ENCODE peak calls at places on chromosomes 4 and X, in four cellular contexts. T is mucosa of descending colon, E is A549, V is mammary epithelial cell. Q is an unnamed sample. For H3K4me1, the result is how much of the 10 kb centered on the place peaks cover.

GRCh38 chrX:7215842-7216241 is 67.9 kb upstream of the PUDP start:
- DNase-seq in T (no peak), E (no peak), V (no peak), Q (no peak)

GRCh38 chrX:139851730-139852129 is 81.1 kb downstream of the ATP11C start:
- DNase-seq in T (no peak), E (no peak), V (no peak), Q (no peak)

GRCh38 chr4:53696956-53697685 is 105.8 kb upstream of the LNX1 start:
- DNase-seq in T (no peak), E (no peak), V (no peak), Q (no peak)

GRCh38 chr4:143251348-143251747 is 66.6 kb downstream of the USP38 start:
- DNase-seq in T (peak), E (no peak), V (peak), Q (no peak)

GRCh38 chr4:20684852-20685763 is 15.2 kb upstream of the PACRGL start:
- DNase-seq in T (no peak), E (peak), V (no peak), Q (no peak)

GRCh38 chr4:13647012-13647411 is 19.5 kb upstream of the BOD1L1 start:
- DNase-seq in T (no peak), E (no peak), V (no peak), Q (no peak)

GRCh38 chrX:71163010-71163409 is 18.4 kb downstream of the NLGN3 start:
- DNase-seq in T (no peak), E (no peak), V (no peak), Q (no peak)

GRCh38 chr4:88446124-88446523 is 10.8 kb upstream of the HERC5 start:
- DNase-seq in T (no peak), E (no peak), V (peak), Q (peak)

GRCh38 chr4:26076000-26076587 is 162.1 kb downstream of the SMIM20 start:
- DNase-seq in T (no peak), E (no peak), V (peak), Q (no peak)

GRCh38 chrX:81229208-81229607 is 27.3 kb downstream of the SH3BGRL start:
- DNase-seq in T (no peak), E (no peak), V (no peak), Q (no peak)

GRCh38 chr4:77586953-77587383 is 18.7 kb upstream of the CXCL13 start:
- DNase-seq in T (no peak), E (peak), V (peak), Q (peak)

GRCh38 chr4:96916731-96917130 is 1076.8 kb downstream of the PDHA2 start:
- DNase-seq in T (no peak), E (no peak), V (no peak), Q (no peak)

GRCh38 chrX:44022964-44023363 is 49.8 kb upstream of the NDP start:
- DNase-seq in T (no peak), E (no peak), V (no peak), Q (no peak)

GRCh38 chrX:37603938-37604409 is 32.5 kb downstream of the LANCL3 start:
- DNase-seq in T (no peak), E (no peak), V (peak), Q (no peak)

GRCh38 chrX:13468096-13468495 is 101.3 kb upstream of the EGFL6 start:
- DNase-seq in T (no peak), E (no peak), V (no peak), Q (no peak)

GRCh38 chr4:152077582-152077981 is 316.8 kb upstream of the GATB start:
- DNase-seq in T (no peak), E (no peak), V (no peak), Q (no peak)

GRCh38 chr4:152072886-152073285 is 312.1 kb upstream of the GATB start:
- DNase-seq in T (no peak), E (no peak), V (no peak), Q (no peak)

GRCh38 chr4:152073738-152074137 is 312.9 kb upstream of the GATB start:
- DNase-seq in T (no peak), E (no peak), V (peak), Q (peak)

GRCh38 chr4:152074573-152074972 is 313.8 kb upstream of the GATB start:
- DNase-seq in T (no peak), E (no peak), V (no peak), Q (no peak)

DNA sequence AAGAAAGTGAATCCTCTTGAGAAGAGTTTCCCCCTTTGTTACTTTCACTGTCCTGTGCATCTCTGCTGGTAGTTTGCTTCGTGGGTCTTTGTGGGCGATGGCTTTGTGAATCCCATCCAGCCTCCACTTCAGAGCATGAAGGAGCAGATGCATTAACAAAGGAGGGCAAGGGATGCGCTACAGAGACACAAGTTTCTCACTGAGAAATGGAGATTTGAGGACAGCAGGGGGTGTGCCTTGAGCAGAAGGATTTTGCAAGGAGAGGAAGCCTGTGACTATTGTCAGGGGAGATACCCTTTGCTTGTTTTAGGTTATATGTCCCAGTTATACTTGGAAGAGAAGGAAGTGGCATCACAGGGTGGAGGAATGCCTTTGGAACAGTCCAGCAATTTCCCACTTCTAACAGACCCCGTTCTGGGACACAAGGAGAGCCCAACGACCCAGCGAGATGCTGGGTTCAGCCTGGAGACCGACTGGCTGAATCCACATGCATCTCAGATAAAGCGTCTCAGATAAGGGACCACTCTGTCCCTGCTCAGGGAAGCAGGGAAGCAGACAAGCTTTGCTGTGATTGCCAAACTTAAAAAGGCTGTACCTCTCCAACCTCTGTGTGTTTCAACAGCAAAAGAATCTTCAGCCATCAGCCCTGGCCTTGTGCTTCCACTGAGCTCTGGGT is 314.6 kb upstream of the GATB start:
- DNase-seq in T (no peak), E (no peak), V (no peak), Q (no peak)
- H3K4me1 ChIP-seq in T (under half), E (under half), V (under half), Q (under half)

GRCh38 chr4:186823989-186824388 is 100.3 kb upstream of the FAT1 start:
- DNase-seq in T (no peak), E (no peak), V (no peak), Q (no peak)
- H3K4me1 ChIP-seq in T (under half), E (under half), V (under half), Q (under half)

DNA sequence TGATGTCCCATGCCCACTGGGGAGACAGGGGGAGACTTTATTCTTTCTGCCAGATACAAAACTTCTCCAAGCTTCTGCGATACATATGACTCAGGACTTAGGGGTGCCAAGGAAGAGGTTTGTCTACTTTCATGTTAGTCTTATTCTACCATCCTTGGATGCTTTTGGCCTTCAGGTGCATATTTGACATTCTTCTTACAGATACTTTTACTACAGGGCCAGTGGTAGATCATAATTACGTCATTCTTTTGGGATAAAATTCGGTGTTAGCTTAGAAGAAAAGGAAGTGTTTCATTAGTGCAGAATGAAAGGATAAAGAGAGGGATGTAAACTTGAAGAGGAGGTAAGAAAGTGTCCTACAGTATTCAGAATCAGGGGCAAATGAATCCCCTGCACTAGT is 245.2 kb downstream of the THOC2 start:
- DNase-seq in T (no peak), E (no peak), V (no peak), Q (no peak)
- H3K4me1 ChIP-seq in T (under half), E (under half), V (under half), Q (under half)

GRCh38 chr4:10102981-10103330 is 13.6 kb downstream of the WDR1 start:
- DNase-seq in T (no peak), E (no peak), V (no peak), Q (no peak)

GRCh38 chr4:10101559-10102192 is 14.9 kb downstream of the WDR1 start:
- DNase-seq in T (no peak), E (no peak), V (no peak), Q (no peak)

GRCh38 chr4:10104211-10104990 is 12.2 kb downstream of the WDR1 start:
- DNase-seq in T (no peak), E (no peak), V (no peak), Q (no peak)

GRCh38 chr4:10100734-10101216 is 15.8 kb downstream of the WDR1 start:
- DNase-seq in T (peak), E (no peak), V (no peak), Q (no peak)

GRCh38 chr4:10102193-10102980 is 14.2 kb downstream of the WDR1 start:
- DNase-seq in T (no peak), E (no peak), V (no peak), Q (no peak)
- H3K4me1 ChIP-seq in T (under half), E (under half), V (half or more), Q (under half)

Q was measured in foreskin keratinocyte.